ENCODE peak calls at places on chromosome 6, in six cellular contexts. One of them, this sample, is unnamed.

GRCh38 chr6:169096326-169096882 is 157.2 kb downstream of the THBS2 start:
- DNase-seq in endothelial cell of umbilical vein: no peak
- DNase-seq in adrenal gland: no peak
- DNase-seq in progenitor cell of endocrine pancreas: no peak
- DNase-seq in choroid plexus epithelial cell: peak
- DNase-seq in CD4-positive, alpha-beta T cell: no peak
- DNase-seq in this sample: no peak

GRCh38 chr6:142846883-142847287 is 98.1 kb downstream of the HIVEP2 start:
- DNase-seq in endothelial cell of umbilical vein: peak
- DNase-seq in adrenal gland: peak
- DNase-seq in progenitor cell of endocrine pancreas: no peak
- DNase-seq in choroid plexus epithelial cell: peak
- DNase-seq in CD4-positive, alpha-beta T cell: no peak
- DNase-seq in this sample: peak

GRCh38 chr6:39962831-39963230 is 28.6 kb upstream of the MOCS1 start:
- DNase-seq in endothelial cell of umbilical vein: no peak
- DNase-seq in adrenal gland: no peak
- DNase-seq in progenitor cell of endocrine pancreas: no peak
- DNase-seq in choroid plexus epithelial cell: peak
- DNase-seq in CD4-positive, alpha-beta T cell: no peak
- DNase-seq in this sample: no peak

GRCh38 chr6:10425177-10425972 is 10.5 kb upstream of the TFAP2A start:
- DNase-seq in endothelial cell of umbilical vein: no peak
- DNase-seq in adrenal gland: no peak
- DNase-seq in progenitor cell of endocrine pancreas: no peak
- DNase-seq in choroid plexus epithelial cell: no peak
- DNase-seq in CD4-positive, alpha-beta T cell: no peak
- DNase-seq in this sample: no peak

GRCh38 chr6:110476046-110476849 is at the start of gene SLC22A16:
- DNase-seq in endothelial cell of umbilical vein: no peak
- DNase-seq in adrenal gland: no peak
- DNase-seq in progenitor cell of endocrine pancreas: no peak
- DNase-seq in choroid plexus epithelial cell: peak
- DNase-seq in CD4-positive, alpha-beta T cell: no peak
- DNase-seq in this sample: no peak

GRCh38 chr6:16432075-16433032 is 194.0 kb downstream of the GMPR start:
- DNase-seq in endothelial cell of umbilical vein: peak
- DNase-seq in adrenal gland: peak
- DNase-seq in progenitor cell of endocrine pancreas: no peak
- DNase-seq in choroid plexus epithelial cell: peak
- DNase-seq in CD4-positive, alpha-beta T cell: no peak
- DNase-seq in this sample: no peak

GRCh38 chr6:42400886-42401604 is 50.7 kb downstream of the TRERF1 start:
- DNase-seq in endothelial cell of umbilical vein: no peak
- DNase-seq in adrenal gland: no peak
- DNase-seq in progenitor cell of endocrine pancreas: no peak
- DNase-seq in choroid plexus epithelial cell: no peak
- DNase-seq in CD4-positive, alpha-beta T cell: no peak
- DNase-seq in this sample: no peak

GRCh38 chr6:14743465-14744211 is 502.2 kb upstream of the JARID2 start:
- DNase-seq in endothelial cell of umbilical vein: no peak
- DNase-seq in adrenal gland: peak
- DNase-seq in progenitor cell of endocrine pancreas: no peak
- DNase-seq in choroid plexus epithelial cell: peak
- DNase-seq in CD4-positive, alpha-beta T cell: peak
- DNase-seq in this sample: peak

GRCh38 chr6:137811912-137812553 is 55.0 kb upstream of the TNFAIP3 start:
- DNase-seq in endothelial cell of umbilical vein: no peak
- DNase-seq in adrenal gland: no peak
- DNase-seq in progenitor cell of endocrine pancreas: no peak
- DNase-seq in choroid plexus epithelial cell: peak
- DNase-seq in CD4-positive, alpha-beta T cell: no peak
- DNase-seq in this sample: no peak

GRCh38 chr6:101830501-101831031 is 437.1 kb downstream of the GRIK2 start:
- DNase-seq in endothelial cell of umbilical vein: no peak
- DNase-seq in adrenal gland: no peak
- DNase-seq in progenitor cell of endocrine pancreas: no peak
- DNase-seq in choroid plexus epithelial cell: peak
- DNase-seq in CD4-positive, alpha-beta T cell: no peak
- DNase-seq in this sample: no peak

GRCh38 chr6:52574709-52575489 is 2.0 kb downstream of the TRAM2 start:
- DNase-seq in endothelial cell of umbilical vein: peak
- DNase-seq in adrenal gland: no peak
- DNase-seq in progenitor cell of endocrine pancreas: no peak
- DNase-seq in choroid plexus epithelial cell: peak
- DNase-seq in CD4-positive, alpha-beta T cell: peak
- DNase-seq in this sample: no peak

GRCh38 chr6:88302769-88303230 is 136.7 kb upstream of the CNR1 start:
- DNase-seq in endothelial cell of umbilical vein: no peak
- DNase-seq in adrenal gland: no peak
- DNase-seq in progenitor cell of endocrine pancreas: no peak
- DNase-seq in choroid plexus epithelial cell: peak
- DNase-seq in CD4-positive, alpha-beta T cell: no peak
- DNase-seq in this sample: peak

GRCh38 chr6:35063701-35064507 is 77.2 kb downstream of the TCP11 start:
- DNase-seq in endothelial cell of umbilical vein: no peak
- DNase-seq in adrenal gland: no peak
- DNase-seq in progenitor cell of endocrine pancreas: no peak
- DNase-seq in choroid plexus epithelial cell: no peak
- DNase-seq in CD4-positive, alpha-beta T cell: no peak
- DNase-seq in this sample: no peak

GRCh38 chr6:132020138-132020551 is 69.0 kb upstream of the CCN2 start:
- DNase-seq in endothelial cell of umbilical vein: peak
- DNase-seq in adrenal gland: peak
- DNase-seq in progenitor cell of endocrine pancreas: no peak
- DNase-seq in choroid plexus epithelial cell: peak
- DNase-seq in CD4-positive, alpha-beta T cell: no peak
- DNase-seq in this sample: no peak

GRCh38 chr6:166770216-166771116 is 143.4 kb upstream of the RPS6KA2 start:
- DNase-seq in endothelial cell of umbilical vein: no peak
- DNase-seq in adrenal gland: no peak
- DNase-seq in progenitor cell of endocrine pancreas: no peak
- DNase-seq in choroid plexus epithelial cell: peak
- DNase-seq in CD4-positive, alpha-beta T cell: no peak
- DNase-seq in this sample: no peak

GRCh38 chr6:126063512-126064146 is 77.3 kb downstream of the TRMT11 start:
- DNase-seq in endothelial cell of umbilical vein: peak
- DNase-seq in adrenal gland: no peak
- DNase-seq in progenitor cell of endocrine pancreas: no peak
- DNase-seq in choroid plexus epithelial cell: peak
- DNase-seq in CD4-positive, alpha-beta T cell: no peak
- DNase-seq in this sample: no peak

GRCh38 chr6:4018194-4019111 is 60.5 kb downstream of the FAM217A start:
- DNase-seq in endothelial cell of umbilical vein: peak
- DNase-seq in adrenal gland: peak
- DNase-seq in progenitor cell of endocrine pancreas: peak
- DNase-seq in choroid plexus epithelial cell: peak
- DNase-seq in CD4-positive, alpha-beta T cell: peak
- DNase-seq in this sample: peak

DNA sequence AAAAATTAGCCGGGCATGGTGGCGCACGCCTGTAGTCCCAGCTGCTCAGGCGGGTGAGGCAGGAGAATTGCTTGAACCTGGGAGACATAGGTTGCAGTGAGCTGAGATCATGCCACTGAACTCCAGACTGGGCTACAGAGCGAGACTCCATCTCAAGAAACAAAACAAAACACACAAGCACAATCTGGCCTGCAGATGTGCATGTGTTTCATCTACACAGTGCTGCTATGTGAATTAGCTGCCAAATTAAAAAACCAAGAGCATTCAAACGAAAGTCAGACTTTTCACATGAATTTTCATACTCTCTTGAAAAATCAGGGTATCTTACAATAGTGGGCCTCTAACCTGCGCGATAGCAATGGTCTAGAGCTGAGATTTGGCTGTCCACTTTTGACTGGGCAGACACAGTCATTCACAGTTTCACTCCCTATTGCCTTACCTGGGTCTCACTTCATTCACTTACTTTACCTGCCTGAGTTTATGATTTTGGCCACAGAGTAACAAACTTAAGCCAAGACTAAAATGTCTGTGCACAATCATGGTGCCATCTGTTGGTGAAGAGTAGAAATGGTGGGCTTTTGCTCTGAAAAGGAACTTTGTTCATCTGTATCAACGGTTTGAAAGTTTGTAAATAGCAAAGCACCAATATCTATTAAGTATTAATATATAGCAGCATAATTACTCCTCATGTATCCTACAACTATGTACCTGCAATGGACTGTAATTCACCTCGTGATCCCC is 138.4 kb upstream of the UST start:
- DNase-seq in endothelial cell of umbilical vein: peak
- DNase-seq in adrenal gland: no peak
- DNase-seq in progenitor cell of endocrine pancreas: no peak
- DNase-seq in choroid plexus epithelial cell: peak
- DNase-seq in CD4-positive, alpha-beta T cell: no peak
- DNase-seq in this sample: no peak
- TF ChIP-seq CTCF in endothelial cell of umbilical vein: peak
- TF ChIP-seq CTCF in adrenal gland: no peak
- TF ChIP-seq CTCF in progenitor cell of endocrine pancreas: peak
- TF ChIP-seq CTCF in choroid plexus epithelial cell: peak
- TF ChIP-seq CTCF in CD4-positive, alpha-beta T cell: no peak
- TF ChIP-seq CTCF in this sample: peak

GRCh38 chr6:17506531-17506930 is 93.6 kb upstream of the FAM8A1 start:
- DNase-seq in endothelial cell of umbilical vein: no peak
- DNase-seq in adrenal gland: no peak
- DNase-seq in progenitor cell of endocrine pancreas: no peak
- DNase-seq in choroid plexus epithelial cell: no peak
- DNase-seq in CD4-positive, alpha-beta T cell: no peak
- DNase-seq in this sample: no peak

GRCh38 chr6:17506962-17507361 is 93.1 kb upstream of the FAM8A1 start:
- DNase-seq in endothelial cell of umbilical vein: no peak
- DNase-seq in adrenal gland: no peak
- DNase-seq in progenitor cell of endocrine pancreas: no peak
- DNase-seq in choroid plexus epithelial cell: no peak
- DNase-seq in CD4-positive, alpha-beta T cell: no peak
- DNase-seq in this sample: no peak

GRCh38 chr6:17504005-17504404 is 96.1 kb upstream of the FAM8A1 start:
- DNase-seq in endothelial cell of umbilical vein: no peak
- DNase-seq in adrenal gland: no peak
- DNase-seq in progenitor cell of endocrine pancreas: no peak
- DNase-seq in choroid plexus epithelial cell: no peak
- DNase-seq in CD4-positive, alpha-beta T cell: no peak
- DNase-seq in this sample: no peak

GRCh38 chr6:17505767-17506280 is 94.3 kb upstream of the FAM8A1 start:
- DNase-seq in endothelial cell of umbilical vein: no peak
- DNase-seq in adrenal gland: no peak
- DNase-seq in progenitor cell of endocrine pancreas: no peak
- DNase-seq in choroid plexus epithelial cell: peak
- DNase-seq in CD4-positive, alpha-beta T cell: no peak
- DNase-seq in this sample: no peak

DNA sequence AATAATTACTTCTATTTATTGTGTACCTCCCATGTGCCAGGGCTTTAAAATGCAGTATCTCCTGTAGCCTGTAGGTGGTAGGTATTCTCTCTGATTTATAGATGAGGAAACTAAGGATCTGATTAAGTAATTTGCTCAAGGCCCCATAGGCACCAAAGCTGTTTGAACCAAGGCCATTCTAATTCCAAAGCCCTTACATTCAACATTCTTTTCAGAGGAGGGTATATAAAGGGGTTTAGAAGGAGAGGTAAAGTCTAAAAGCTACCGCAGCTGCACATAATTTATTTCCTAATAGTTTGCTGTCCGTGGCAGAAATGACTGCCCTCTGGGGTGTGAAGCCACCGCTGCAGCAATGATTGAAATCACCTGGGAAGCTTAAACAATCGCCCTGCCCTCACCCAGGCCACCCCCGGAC is 95.0 kb upstream of the FAM8A1 start:
- DNase-seq in endothelial cell of umbilical vein: peak
- DNase-seq in adrenal gland: no peak
- DNase-seq in progenitor cell of endocrine pancreas: no peak
- DNase-seq in choroid plexus epithelial cell: peak
- DNase-seq in CD4-positive, alpha-beta T cell: no peak
- DNase-seq in this sample: no peak
- TF ChIP-seq CTCF in endothelial cell of umbilical vein: peak
- TF ChIP-seq CTCF in adrenal gland: no peak
- TF ChIP-seq CTCF in progenitor cell of endocrine pancreas: peak
- TF ChIP-seq CTCF in choroid plexus epithelial cell: peak
- TF ChIP-seq CTCF in CD4-positive, alpha-beta T cell: peak
- TF ChIP-seq CTCF in this sample: peak

DNA sequence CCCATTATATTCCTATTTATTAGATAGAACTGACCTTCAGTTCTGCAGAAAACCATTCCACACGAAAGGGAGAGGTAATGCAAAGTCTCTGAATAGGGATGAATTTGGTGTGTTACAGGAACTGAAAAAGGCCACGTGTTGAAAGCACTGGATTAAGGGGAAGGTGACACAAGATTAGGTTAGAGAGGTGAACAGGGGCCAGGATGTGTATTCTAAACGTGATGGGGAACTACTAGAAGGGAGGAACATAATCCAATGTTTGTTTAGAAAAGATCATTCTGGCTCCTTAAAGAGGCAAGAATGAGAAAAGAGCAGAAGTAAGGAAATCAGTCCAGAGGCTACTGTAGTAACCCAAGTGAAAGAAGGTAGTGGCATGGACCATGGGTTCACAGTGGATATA is 6.3 kb upstream of the ZKSCAN8 start:
- DNase-seq in endothelial cell of umbilical vein: no peak
- DNase-seq in adrenal gland: no peak
- DNase-seq in progenitor cell of endocrine pancreas: no peak
- DNase-seq in choroid plexus epithelial cell: no peak
- DNase-seq in CD4-positive, alpha-beta T cell: no peak
- DNase-seq in this sample: no peak
- TF ChIP-seq CTCF in endothelial cell of umbilical vein: no peak
- TF ChIP-seq CTCF in adrenal gland: no peak
- TF ChIP-seq CTCF in progenitor cell of endocrine pancreas: no peak
- TF ChIP-seq CTCF in choroid plexus epithelial cell: no peak
- TF ChIP-seq CTCF in CD4-positive, alpha-beta T cell: no peak
- TF ChIP-seq CTCF in this sample: no peak

DNA sequence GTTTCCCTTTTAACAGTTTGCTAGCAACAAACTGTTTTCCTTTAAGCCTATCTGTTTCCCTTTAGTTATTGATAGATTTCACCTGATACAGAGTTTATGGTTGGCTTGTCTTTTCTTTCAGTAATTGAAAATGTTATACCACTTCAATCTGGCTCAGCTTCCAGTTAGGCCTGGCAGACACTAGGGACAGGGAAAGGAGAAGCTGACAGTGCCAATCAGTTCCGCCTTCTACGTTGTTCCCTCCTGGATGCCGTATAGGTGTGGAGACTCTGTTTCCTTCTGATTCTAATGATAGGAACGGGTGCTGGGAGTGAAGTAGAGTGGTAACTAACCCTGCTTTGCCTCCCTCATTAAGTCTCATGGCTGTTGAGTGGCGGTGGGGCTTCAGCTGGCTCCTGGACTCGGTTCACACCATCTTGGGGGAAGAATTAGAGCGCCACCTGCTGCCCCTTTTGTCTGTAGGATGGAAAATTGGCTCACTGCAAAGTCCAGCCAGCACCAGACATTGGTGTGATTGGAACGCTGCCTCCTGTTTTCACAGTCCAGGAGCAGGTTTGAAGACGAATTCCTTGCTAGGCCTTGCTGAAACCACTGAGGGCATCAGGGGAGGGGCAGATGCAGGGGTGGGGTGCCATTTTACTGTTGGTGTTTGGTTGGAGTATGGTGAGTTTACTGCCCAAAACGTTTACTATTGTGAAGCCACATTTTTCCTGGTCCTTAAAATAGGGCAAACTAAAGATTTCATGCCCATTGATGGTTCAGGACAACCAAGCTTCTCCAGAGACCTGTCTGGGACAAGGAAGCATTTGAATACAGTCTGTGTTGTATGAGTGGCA is 1729.5 kb downstream of the GRIK2 start:
- DNase-seq in endothelial cell of umbilical vein: peak
- DNase-seq in adrenal gland: peak
- DNase-seq in progenitor cell of endocrine pancreas: peak
- DNase-seq in choroid plexus epithelial cell: peak
- DNase-seq in CD4-positive, alpha-beta T cell: no peak
- DNase-seq in this sample: no peak
- TF ChIP-seq CTCF in endothelial cell of umbilical vein: peak
- TF ChIP-seq CTCF in adrenal gland: no peak
- TF ChIP-seq CTCF in progenitor cell of endocrine pancreas: peak
- TF ChIP-seq CTCF in choroid plexus epithelial cell: peak
- TF ChIP-seq CTCF in CD4-positive, alpha-beta T cell: no peak
- TF ChIP-seq CTCF in this sample: peak

This sample was measured in epithelial cell of proximal tubule.